ENCODE peak calls at places on chromosomes 4 and X, in eight cellular contexts. C is stimulated activated CD4-positive, alpha-beta T cell treated with anti-CD3 and anti-CD28 coated beads, Interleukin-4, amount 100 ng/mL, for 48 hours; J is activated T-helper 1 cell treated with anti-CD3 and anti-CD28 coated beads, Interleukin-12 subunit alpha, Interleukin-12 subunit beta, Interleukin-2, Interleukin-4 antibody, amounts not matched to agents 30 ng/mL and 10 ng/mL and 1 ng/mL, durations not matched to agents 14 hours and 24 hours and 36 hours; P is psoas muscle; L is ureter; R is lower leg skin; O is HFFc6; D is central memory CD4-positive, alpha-beta T cell. M is an unnamed sample.
A peak's percentile ranks its signal among the peaks of the same experiment; 100 is the strongest.

GRCh38 chr4:98613453-98614075 is 44.8 kb downstream of the TSPAN5 start:
- DNase-seq in C (no peak), J (no peak), P (no peak), L (no peak), R (no peak), O (no peak), D (no peak), M (no peak)

GRCh38 chrX:104428231-104428630 is 137.8 kb upstream of the IL1RAPL2 start:
- DNase-seq in C (no peak), J (no peak), P (no peak), L (no peak), R (no peak), O (peak; percentile 18), D (no peak), M (no peak)

GRCh38 chr4:7512946-7513345 is 78.2 kb upstream of the PSAPL1 start:
- DNase-seq in C (no peak), J (no peak), P (no peak), L (no peak), R (no peak), O (no peak), D (no peak), M (no peak)

GRCh38 chrX:151228935-151229334 is 52.6 kb downstream of the GPR50 start:
- DNase-seq in C (no peak), J (no peak), P (no peak), L (no peak), R (no peak), O (no peak), D (no peak), M (no peak)

GRCh38 chr4:156294577-156294976 is 340.9 kb upstream of the CTSO start:
- DNase-seq in C (no peak), J (no peak), P (no peak), L (no peak), R (no peak), O (peak; percentile 86), D (no peak), M (no peak)

GRCh38 chrX:87900320-87900908 is 382.8 kb downstream of the KLHL4 start:
- DNase-seq in C (no peak), J (no peak), P (no peak), L (no peak), R (no peak), O (no peak), D (peak; percentile 36), M (no peak)

GRCh38 chr4:156168288-156168687 is 214.6 kb upstream of the CTSO start:
- DNase-seq in C (no peak), J (no peak), P (no peak), L (no peak), R (no peak), O (no peak), D (no peak), M (no peak)

GRCh38 chrX:109774706-109775105 is 41.6 kb upstream of the ACSL4 start:
- DNase-seq in C (no peak), J (no peak), P (no peak), L (no peak), R (no peak), O (peak; percentile 74), D (no peak), M (no peak)

GRCh38 chr4:24965627-24966026 is 52.8 kb upstream of the CCDC149 start:
- DNase-seq in C (no peak), J (no peak), P (no peak), L (no peak), R (no peak), O (no peak), D (no peak), M (no peak)

GRCh38 chr4:165198329-165198728 is 9.0 kb upstream of the KLHL2 start:
- DNase-seq in C (no peak), J (no peak), P (no peak), L (no peak), R (no peak), O (no peak), D (no peak), M (no peak)

GRCh38 chr4:2247128-2248043 is 5.5 kb upstream of the HAUS3 start:
- DNase-seq in C (no peak), J (no peak), P (peak; percentile 48), L (peak; percentile 42), R (peak; percentile 82), O (no peak), D (no peak), M (no peak)

GRCh38 chr4:127586922-127587571 is 45.7 kb upstream of the INTU start:
- DNase-seq in C (no peak), J (no peak), P (no peak), L (no peak), R (no peak), O (peak; percentile 37), D (no peak), M (no peak)

GRCh38 chrX:18252644-18253359 is 32.1 kb upstream of the BEND2 start:
- DNase-seq in C (no peak), J (no peak), P (no peak), L (no peak), R (no peak), O (no peak), D (no peak), M (no peak)

GRCh38 chr4:2103127-2103842 is 44.2 kb downstream of the NAT8L start:
- DNase-seq in C (no peak), J (no peak), P (no peak), L (no peak), R (no peak), O (no peak), D (no peak), M (no peak)

GRCh38 chrX:150146271-150146888 is 208.1 kb upstream of the EOLA2 start:
- DNase-seq in C (no peak), J (no peak), P (no peak), L (no peak), R (no peak), O (no peak), D (no peak), M (no peak)

GRCh38 chr4:80043534-80043933 is 29.5 kb downstream of the ANTXR2 start:
- DNase-seq in C (no peak), J (no peak), P (no peak), L (no peak), R (no peak), O (no peak), D (no peak), M (no peak)

M was measured in tibial artery.